ENCODE peak calls at places on chromosomes 3 and 15, in six cellular contexts. One of them, this sample, is unnamed.

GRCh38 chr15:48191574-48192225 is at the start of gene CTXN2:
- DNase-seq in tibial nerve: no peak
- DNase-seq in K562: no peak
- DNase-seq in cardiac muscle cell: peak
- DNase-seq in GM06990: no peak
- DNase-seq in astrocyte of the spinal cord: no peak
- DNase-seq in this sample: no peak

GRCh38 chr3:105868450-105868744 is 415 bp downstream of the CBLB start:
- DNase-seq in tibial nerve: peak
- DNase-seq in cardiac muscle cell: peak
- DNase-seq in GM06990: no peak
- DNase-seq in K562: peak
- DNase-seq in astrocyte of the spinal cord: peak
- DNase-seq in this sample: peak

GRCh38 chr3:149767720-149768119 is 15.4 kb upstream of the COMMD2 start:
- DNase-seq in tibial nerve: no peak
- DNase-seq in astrocyte of the spinal cord: no peak
- DNase-seq in GM06990: no peak
- DNase-seq in K562: no peak
- DNase-seq in cardiac muscle cell: no peak
- DNase-seq in this sample: no peak

GRCh38 chr3:123383101-123384053 is 65.5 kb downstream of the ADCY5 start:
- DNase-seq in K562: no peak
- DNase-seq in GM06990: no peak
- DNase-seq in cardiac muscle cell: peak
- DNase-seq in astrocyte of the spinal cord: no peak
- DNase-seq in tibial nerve: no peak
- DNase-seq in this sample: no peak

GRCh38 chr3:8336456-8336855 is 165.2 kb upstream of the LMCD1 start:
- DNase-seq in GM06990: no peak
- DNase-seq in tibial nerve: no peak
- DNase-seq in astrocyte of the spinal cord: no peak
- DNase-seq in cardiac muscle cell: no peak
- DNase-seq in K562: peak
- DNase-seq in this sample: no peak

GRCh38 chr3:43102773-43103480 is 3.0 kb downstream of the POMGNT2 start:
- DNase-seq in astrocyte of the spinal cord: no peak
- DNase-seq in K562: peak
- DNase-seq in cardiac muscle cell: peak
- DNase-seq in GM06990: no peak
- DNase-seq in tibial nerve: no peak
- DNase-seq in this sample: peak

GRCh38 chr3:141972394-141972793 is 96.0 kb downstream of the ATP1B3 start:
- DNase-seq in GM06990: no peak
- DNase-seq in cardiac muscle cell: no peak
- DNase-seq in tibial nerve: no peak
- DNase-seq in astrocyte of the spinal cord: no peak
- DNase-seq in K562: no peak
- DNase-seq in this sample: peak

GRCh38 chr15:75200765-75201608 is 695 bp upstream of the C15orf39 start:
- DNase-seq in GM06990: peak
- DNase-seq in K562: peak
- DNase-seq in tibial nerve: no peak
- DNase-seq in cardiac muscle cell: no peak
- DNase-seq in astrocyte of the spinal cord: peak
- DNase-seq in this sample: peak

GRCh38 chr3:19901337-19901736 is 32.7 kb downstream of the EFHB start:
- DNase-seq in tibial nerve: no peak
- DNase-seq in cardiac muscle cell: no peak
- DNase-seq in astrocyte of the spinal cord: no peak
- DNase-seq in K562: no peak
- DNase-seq in GM06990: no peak
- DNase-seq in this sample: peak

GRCh38 chr3:123769360-123769743 is 114.8 kb downstream of the MYLK start:
- DNase-seq in astrocyte of the spinal cord: no peak
- DNase-seq in GM06990: no peak
- DNase-seq in K562: no peak
- DNase-seq in cardiac muscle cell: no peak
- DNase-seq in tibial nerve: no peak
- DNase-seq in this sample: no peak

GRCh38 chr15:67138946-67139855 is 73.8 kb downstream of the SMAD3 start:
- DNase-seq in cardiac muscle cell: no peak
- DNase-seq in GM06990: no peak
- DNase-seq in tibial nerve: no peak
- DNase-seq in K562: no peak
- DNase-seq in astrocyte of the spinal cord: no peak
- DNase-seq in this sample: no peak
- H3K4me3 ChIP-seq in cardiac muscle cell: no peak
- H3K4me3 ChIP-seq in GM06990: no peak
- H3K4me3 ChIP-seq in tibial nerve: no peak
- H3K4me3 ChIP-seq in K562: no peak
- H3K4me3 ChIP-seq in astrocyte of the spinal cord: no peak
- H3K4me3 ChIP-seq in this sample: no peak

GRCh38 chr15:53472883-53473282 is 286.6 kb downstream of the WDR72 start:
- DNase-seq in GM06990: no peak
- DNase-seq in astrocyte of the spinal cord: no peak
- DNase-seq in tibial nerve: no peak
- DNase-seq in cardiac muscle cell: no peak
- DNase-seq in K562: no peak
- DNase-seq in this sample: no peak
- TF ChIP-seq CTCF in GM06990: no peak
- TF ChIP-seq CTCF in astrocyte of the spinal cord: no peak
- TF ChIP-seq CTCF in tibial nerve: no peak
- TF ChIP-seq CTCF in cardiac muscle cell: no peak
- TF ChIP-seq CTCF in K562: no peak
- TF ChIP-seq CTCF in this sample: no peak

GRCh38 chr15:99170476-99171065 is 65.7 kb downstream of the SYNM start:
- DNase-seq in astrocyte of the spinal cord: no peak
- DNase-seq in GM06990: no peak
- DNase-seq in tibial nerve: no peak
- DNase-seq in cardiac muscle cell: no peak
- DNase-seq in K562: no peak
- DNase-seq in this sample: no peak

GRCh38 chr15:99172989-99173388 is 68.1 kb downstream of the SYNM start:
- DNase-seq in GM06990: no peak
- DNase-seq in K562: no peak
- DNase-seq in astrocyte of the spinal cord: no peak
- DNase-seq in cardiac muscle cell: no peak
- DNase-seq in tibial nerve: no peak
- DNase-seq in this sample: no peak

GRCh38 chr15:99174567-99174966 is 69.7 kb downstream of the SYNM start:
- DNase-seq in astrocyte of the spinal cord: no peak
- DNase-seq in cardiac muscle cell: peak
- DNase-seq in K562: no peak
- DNase-seq in GM06990: no peak
- DNase-seq in tibial nerve: no peak
- DNase-seq in this sample: no peak

GRCh38 chr15:99169769-99170311 is 65.0 kb downstream of the SYNM start:
- DNase-seq in astrocyte of the spinal cord: peak
- DNase-seq in K562: no peak
- DNase-seq in cardiac muscle cell: peak
- DNase-seq in GM06990: no peak
- DNase-seq in tibial nerve: no peak
- DNase-seq in this sample: peak

DNA sequence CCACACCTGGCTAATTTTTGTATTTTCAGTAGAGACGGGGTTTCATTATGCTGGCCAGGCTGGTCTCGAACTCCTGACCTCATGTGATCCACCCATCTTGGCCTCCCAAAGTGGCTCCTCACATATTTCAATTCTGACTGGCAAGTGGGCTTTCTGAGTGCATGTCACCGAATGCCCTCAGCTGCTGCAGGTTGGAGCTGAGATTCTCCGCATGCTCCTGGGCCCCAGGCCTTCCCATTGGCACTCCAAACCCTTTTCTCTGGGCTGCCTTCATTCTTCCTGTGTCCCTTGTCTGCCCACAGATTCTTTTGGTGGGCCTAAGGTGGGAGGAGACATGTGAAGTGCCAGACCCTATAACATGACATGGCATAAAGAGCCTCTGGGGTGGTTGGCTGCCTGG is 67.3 kb downstream of the SYNM start:
- DNase-seq in tibial nerve: no peak
- DNase-seq in astrocyte of the spinal cord: no peak
- DNase-seq in K562: no peak
- DNase-seq in GM06990: no peak
- DNase-seq in cardiac muscle cell: no peak
- DNase-seq in this sample: no peak
- H3K4me3 ChIP-seq in tibial nerve: no peak
- H3K4me3 ChIP-seq in astrocyte of the spinal cord: no peak
- H3K4me3 ChIP-seq in K562: no peak
- H3K4me3 ChIP-seq in GM06990: no peak
- H3K4me3 ChIP-seq in cardiac muscle cell: no peak
- H3K4me3 ChIP-seq in this sample: no peak

GRCh38 chr3:48637305-48637704 is 2.0 kb upstream of the SLC26A6 start:
- DNase-seq in K562: no peak
- DNase-seq in astrocyte of the spinal cord: no peak
- DNase-seq in cardiac muscle cell: peak
- DNase-seq in tibial nerve: no peak
- DNase-seq in GM06990: no peak
- DNase-seq in this sample: no peak
- TF ChIP-seq CTCF in K562: no peak
- TF ChIP-seq CTCF in astrocyte of the spinal cord: no peak
- TF ChIP-seq CTCF in cardiac muscle cell: no peak
- TF ChIP-seq CTCF in tibial nerve: no peak
- TF ChIP-seq CTCF in GM06990: no peak
- TF ChIP-seq CTCF in this sample: no peak

DNA sequence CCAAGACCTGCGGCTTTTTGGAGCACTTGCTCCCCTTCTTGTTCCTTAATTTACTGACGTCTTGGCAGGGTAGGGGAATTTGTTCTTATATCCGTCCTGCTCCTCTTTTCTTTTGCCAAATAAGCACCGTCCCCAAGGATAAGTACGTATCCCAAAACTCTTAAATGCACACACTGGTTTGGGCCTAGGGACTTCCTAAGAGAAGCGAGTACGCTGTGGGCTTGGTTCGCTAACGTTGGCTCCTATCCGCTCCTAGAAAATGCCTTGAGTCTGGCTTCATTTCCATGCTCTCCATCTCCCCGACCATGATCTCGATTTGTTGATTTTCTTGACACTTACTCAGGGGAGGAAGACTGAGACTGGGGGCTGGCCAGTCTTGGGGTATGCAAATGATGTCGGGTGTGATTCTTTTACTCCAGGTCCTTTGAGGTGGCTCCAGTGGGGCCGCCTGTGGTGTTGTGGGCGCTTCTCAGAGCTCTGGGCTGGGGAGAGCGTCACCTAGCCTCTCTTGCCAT is 1.3 kb downstream of the MYRIP start:
- DNase-seq in astrocyte of the spinal cord: no peak
- DNase-seq in GM06990: no peak
- DNase-seq in cardiac muscle cell: no peak
- DNase-seq in K562: no peak
- DNase-seq in tibial nerve: no peak
- DNase-seq in this sample: no peak
- H3K4me3 ChIP-seq in astrocyte of the spinal cord: no peak
- H3K4me3 ChIP-seq in GM06990: no peak
- H3K4me3 ChIP-seq in cardiac muscle cell: no peak
- H3K4me3 ChIP-seq in K562: no peak
- H3K4me3 ChIP-seq in tibial nerve: peak
- H3K4me3 ChIP-seq in this sample: no peak

GRCh38 chr15:73564255-73564654 is 68.9 kb downstream of the NPTN start:
- DNase-seq in K562: peak
- DNase-seq in astrocyte of the spinal cord: peak
- DNase-seq in tibial nerve: no peak
- DNase-seq in GM06990: no peak
- DNase-seq in cardiac muscle cell: no peak
- DNase-seq in this sample: peak
- TF ChIP-seq CTCF in K562: peak
- TF ChIP-seq CTCF in astrocyte of the spinal cord: peak
- TF ChIP-seq CTCF in tibial nerve: no peak
- TF ChIP-seq CTCF in GM06990: no peak
- TF ChIP-seq CTCF in cardiac muscle cell: peak
- TF ChIP-seq CTCF in this sample: peak

GRCh38 chr3:134649106-134649705 is 1.6 kb downstream of the KY start:
- DNase-seq in K562: no peak
- DNase-seq in astrocyte of the spinal cord: no peak
- DNase-seq in cardiac muscle cell: no peak
- DNase-seq in GM06990: no peak
- DNase-seq in tibial nerve: no peak
- DNase-seq in this sample: no peak
- H3K4me3 ChIP-seq in K562: no peak
- H3K4me3 ChIP-seq in astrocyte of the spinal cord: no peak
- H3K4me3 ChIP-seq in cardiac muscle cell: no peak
- H3K4me3 ChIP-seq in GM06990: no peak
- H3K4me3 ChIP-seq in tibial nerve: no peak
- H3K4me3 ChIP-seq in this sample: no peak

GRCh38 chr15:65303687-65304392 is 637 bp upstream of the RNU5B-1 start:
- DNase-seq in tibial nerve: no peak
- DNase-seq in K562: no peak
- DNase-seq in astrocyte of the spinal cord: peak
- DNase-seq in GM06990: no peak
- DNase-seq in cardiac muscle cell: peak
- DNase-seq in this sample: peak
- TF ChIP-seq CTCF in tibial nerve: no peak
- TF ChIP-seq CTCF in K562: no peak
- TF ChIP-seq CTCF in astrocyte of the spinal cord: no peak
- TF ChIP-seq CTCF in GM06990: no peak
- TF ChIP-seq CTCF in cardiac muscle cell: peak
- TF ChIP-seq CTCF in this sample: no peak

GRCh38 chr3:64645236-64645635 is 42.6 kb downstream of the ADAMTS9 start:
- DNase-seq in astrocyte of the spinal cord: peak
- DNase-seq in tibial nerve: no peak
- DNase-seq in K562: no peak
- DNase-seq in cardiac muscle cell: no peak
- DNase-seq in GM06990: no peak
- DNase-seq in this sample: peak
- H3K4me3 ChIP-seq in astrocyte of the spinal cord: no peak
- H3K4me3 ChIP-seq in tibial nerve: no peak
- H3K4me3 ChIP-seq in K562: no peak
- H3K4me3 ChIP-seq in cardiac muscle cell: no peak
- H3K4me3 ChIP-seq in GM06990: no peak
- H3K4me3 ChIP-seq in this sample: no peak

GRCh38 chr3:172201990-172202318 is 162.6 kb downstream of the FNDC3B start:
- DNase-seq in astrocyte of the spinal cord: peak
- DNase-seq in GM06990: no peak
- DNase-seq in cardiac muscle cell: no peak
- DNase-seq in K562: no peak
- DNase-seq in tibial nerve: no peak
- DNase-seq in this sample: peak
- TF ChIP-seq CTCF in astrocyte of the spinal cord: no peak
- TF ChIP-seq CTCF in GM06990: no peak
- TF ChIP-seq CTCF in cardiac muscle cell: no peak
- TF ChIP-seq CTCF in K562: no peak
- TF ChIP-seq CTCF in tibial nerve: peak
- TF ChIP-seq CTCF in this sample: no peak